ENCODE peak calls at places on chromosome 18, in six cellular contexts. N, B, Z, L, A and T are unnamed samples.

GRCh38 chr18:49901862-49902340 is 88.6 kb upstream of the ACAA2 start:
- DNase-seq in A (no peak), L (peak), B (no peak), N (no peak), Z (no peak), T (no peak)

GRCh38 chr18:7950380-7951143 is 383.4 kb downstream of the PTPRM start:
- DNase-seq in L (no peak), Z (no peak), B (peak), A (peak), N (peak), T (no peak)

GRCh38 chr18:23661735-23662308 is 889 bp downstream of the ANKRD29 start:
- DNase-seq in B (no peak), N (no peak), A (no peak), L (no peak), Z (no peak), T (no peak)

GRCh38 chr18:42446195-42446594 is 491.2 kb downstream of the PIK3C3 start:
- DNase-seq in Z (no peak), L (no peak), N (no peak), A (no peak), B (no peak), T (no peak)

GRCh38 chr18:79677840-79678239 is 1.8 kb upstream of the CTDP1 start:
- DNase-seq in N (no peak), B (no peak), Z (no peak), A (no peak), L (no peak), T (no peak)

GRCh38 chr18:76686737-76687231 is 135.6 kb upstream of the ZNF236 start:
- DNase-seq in N (peak), B (peak), L (no peak), Z (no peak), A (peak), T (no peak)

GRCh38 chr18:8489761-8490160 is 119.5 kb upstream of the RAB12 start:
- DNase-seq in N (no peak), A (no peak), B (no peak), L (no peak), Z (no peak), T (no peak)

GRCh38 chr18:78678318-78678695 is 301.3 kb upstream of the SALL3 start:
- DNase-seq in L (no peak), N (no peak), A (no peak), B (peak), Z (no peak), T (no peak)

GRCh38 chr18:60050821-60051220 is 151.0 kb downstream of the PMAIP1 start:
- DNase-seq in L (no peak), Z (no peak), A (no peak), N (no peak), B (no peak), T (no peak)

GRCh38 chr18:78906066-78906465 is 73.6 kb upstream of the SALL3 start:
- DNase-seq in B (no peak), N (no peak), Z (no peak), L (no peak), A (no peak), T (peak)

GRCh38 chr18:39311111-39311712 is 1745.6 kb upstream of the CELF4 start:
- DNase-seq in Z (no peak), A (no peak), N (no peak), L (no peak), B (no peak), T (no peak)

GRCh38 chr18:77114564-77115391 is 17.8 kb downstream of the MBP start:
- DNase-seq in L (peak), A (peak), N (peak), B (peak), Z (no peak), T (peak)

GRCh38 chr18:13035249-13035914 is 44.2 kb downstream of the CEP192 start:
- DNase-seq in A (peak), L (no peak), B (no peak), Z (no peak), N (no peak), T (no peak)

GRCh38 chr18:23369231-23369630 is 83.9 kb upstream of the RIOK3 start:
- DNase-seq in N (no peak), B (no peak), A (no peak), Z (no peak), L (no peak), T (no peak)

GRCh38 chr18:4125246-4125938 is 329.7 kb downstream of the DLGAP1 start:
- DNase-seq in B (no peak), N (peak), Z (no peak), A (no peak), L (no peak), T (no peak)

GRCh38 chr18:79736230-79736629 is 56.6 kb downstream of the CTDP1 start:
- DNase-seq in B (no peak), A (no peak), N (no peak), L (peak), Z (no peak), T (peak)

GRCh38 chr18:48037481-48038271 is 107.2 kb upstream of the SMAD2 start:
- DNase-seq in Z (no peak), L (peak), A (no peak), N (no peak), B (peak), T (no peak)

GRCh38 chr18:65749881-65750280 is 931 bp upstream of the CDH7 start:
- DNase-seq in B (no peak), N (no peak), L (no peak), A (no peak), Z (no peak), T (no peak)

GRCh38 chr18:7754725-7755181 is 187.6 kb downstream of the PTPRM start:
- DNase-seq in L (no peak), N (no peak), B (no peak), Z (no peak), A (no peak), T (no peak)

GRCh38 chr18:22412502-22412901 is 5.2 kb downstream of the CTAGE1 start:
- DNase-seq in N (no peak), A (peak), L (no peak), B (no peak), Z (no peak), T (no peak)

GRCh38 chr18:76821875-76822509 is 365 bp upstream of the ZNF236 start:
- DNase-seq in Z (peak), N (no peak), L (peak), A (peak), B (peak), T (no peak)

GRCh38 chr18:78727057-78727739 is 252.4 kb upstream of the SALL3 start:
- DNase-seq in Z (no peak), L (no peak), N (no peak), A (no peak), B (peak), T (no peak)

GRCh38 chr18:27662537-27662936 is 477.4 kb upstream of the CHST9 start:
- DNase-seq in N (no peak), Z (no peak), L (no peak), B (no peak), A (no peak), T (no peak)

GRCh38 chr18:63951302-63951705 is 2.2 kb downstream of the HMSD start:
- DNase-seq in Z (no peak), A (peak), L (no peak), B (no peak), N (no peak), T (no peak)